ENCODE peak calls at places on chromosomes 4 and X, in eight cellular contexts. U is A549, G is cardiac fibroblast, Y is tibial artery, V is OCI-LY7, J is omental fat pad, D is colonic mucosa, I is RWPE1. P is an unnamed sample.
A peak's percentile ranks its signal among the peaks of the same experiment; 100 is the strongest.

GRCh38 chr4:156763511-156763910 is 208.1 kb downstream of the PDGFC start:
- DNase-seq in U (no peak), G (peak; percentile 33), Y (no peak), V (no peak), J (no peak), D (no peak), I (no peak), P (no peak)

GRCh38 chr4:165663411-165663810 is 209.6 kb upstream of the TLL1 start:
- DNase-seq in U (no peak), G (peak; percentile 71), Y (no peak), V (no peak), J (no peak), D (no peak), I (no peak), P (no peak)

GRCh38 chr4:137819964-137820383 is 287.7 kb upstream of the PCDH18 start:
- DNase-seq in U (peak; percentile 53), G (peak; percentile 78), Y (no peak), V (peak; percentile 54), J (no peak), D (no peak), I (peak; percentile 43), P (peak; percentile 14)

GRCh38 chrX:137746289-137746688 is 180.4 kb downstream of the ZIC3 start:
- DNase-seq in U (no peak), G (no peak), Y (no peak), V (no peak), J (no peak), D (no peak), I (no peak), P (no peak)

GRCh38 chr4:146179784-146180405 is 4.4 kb downstream of the LSM6 start:
- DNase-seq in U (no peak), G (no peak), Y (no peak), V (no peak), J (no peak), D (no peak), I (no peak), P (no peak)

GRCh38 chrX:76428243-76429130 is 977 bp downstream of the MAGEE1 start:
- DNase-seq in U (no peak), G (no peak), Y (no peak), V (no peak), J (no peak), D (peak; percentile 19), I (no peak), P (no peak)

GRCh38 chr4:138037716-138038115 is 204.4 kb downstream of the SLC7A11 start:
- DNase-seq in U (no peak), G (peak; percentile 55), Y (no peak), V (no peak), J (no peak), D (no peak), I (no peak), P (no peak)

GRCh38 chrX:19893722-19894121 is 6.3 kb upstream of the SH3KBP1 start:
- DNase-seq in U (peak; percentile 75), G (peak; percentile 59), Y (no peak), V (no peak), J (no peak), D (no peak), I (no peak), P (no peak)

GRCh38 chrX:77342028-77342427 is 105.2 kb upstream of the FGF16 start:
- DNase-seq in U (no peak), G (no peak), Y (no peak), V (no peak), J (no peak), D (no peak), I (no peak), P (no peak)

GRCh38 chr4:135243960-135244561 is 1042.5 kb upstream of the PABPC4L start:
- DNase-seq in U (no peak), G (no peak), Y (no peak), V (no peak), J (no peak), D (no peak), I (no peak), P (no peak)

GRCh38 chrX:107710617-107711391 is 64.8 kb downstream of the TSC22D3 start:
- DNase-seq in U (peak; percentile 84), G (peak; percentile 97), Y (peak; percentile 66), V (peak; percentile 73), J (no peak), D (no peak), I (peak; percentile 63), P (peak; percentile 74)

GRCh38 chr4:76485450-76485849 is 50.4 kb downstream of the SHROOM3 start:
- DNase-seq in U (no peak), G (no peak), Y (no peak), V (no peak), J (no peak), D (peak; percentile 25), I (peak; percentile 38), P (no peak)

GRCh38 chrX:16436348-16437188 is 213.4 kb upstream of the S100G start:
- DNase-seq in U (peak; percentile 70), G (peak; percentile 71), Y (peak; percentile 72), V (peak; percentile 50), J (peak; percentile 60), D (peak; percentile 84), I (peak; percentile 27), P (peak; percentile 27)

GRCh38 chr4:8774071-8774470 is 97.6 kb downstream of the HMX1 start:
- DNase-seq in U (no peak), G (no peak), Y (no peak), V (no peak), J (no peak), D (no peak), I (no peak), P (no peak)

GRCh38 chr4:125316781-125317525 is 2.2 kb downstream of the FAT4 start:
- DNase-seq in U (peak; percentile 55), G (peak; percentile 35), Y (peak; percentile 45), V (no peak), J (peak; percentile 23), D (peak; percentile 18), I (no peak), P (no peak)

GRCh38 chr4:172962564-172963353 is 205.9 kb upstream of the GALNT7 start:
- DNase-seq in U (peak; percentile 78), G (peak; percentile 16), Y (peak; percentile 48), V (no peak), J (no peak), D (peak; percentile 83), I (peak; percentile 10), P (no peak)

GRCh38 chr4:110224812-110225211 is 26.4 kb upstream of the ELOVL6 start:
- DNase-seq in U (no peak), G (no peak), Y (no peak), V (no peak), J (no peak), D (no peak), I (no peak), P (no peak)

GRCh38 chr4:168605411-168605810 is 108.6 kb downstream of the PALLD start:
- DNase-seq in U (peak; percentile 36), G (peak; percentile 60), Y (no peak), V (no peak), J (no peak), D (no peak), I (no peak), P (no peak)

GRCh38 chr4:150462743-150463142 is 119.2 kb upstream of the MAB21L2 start:
- DNase-seq in U (peak; percentile 11), G (no peak), Y (no peak), V (no peak), J (no peak), D (no peak), I (no peak), P (no peak)

GRCh38 chr4:77418333-77418732 is 187.3 kb upstream of the CXCL13 start:
- DNase-seq in U (peak; percentile 23), G (peak; percentile 20), Y (no peak), V (peak; percentile 5), J (no peak), D (no peak), I (peak; percentile 14), P (peak; percentile 10)

GRCh38 chr4:8910822-8911310 is 39.2 kb upstream of the HMX1 start:
- DNase-seq in U (no peak), G (no peak), Y (no peak), V (no peak), J (no peak), D (no peak), I (no peak), P (peak; percentile 22)

GRCh38 chr4:121998024-121998423 is 46.2 kb upstream of the TRPC3 start:
- DNase-seq in U (peak; percentile 6), G (no peak), Y (no peak), V (peak; percentile 1), J (no peak), D (no peak), I (no peak), P (no peak)

GRCh38 chr4:159029481-159029880 is 73.4 kb upstream of the RAPGEF2 start:
- DNase-seq in U (no peak), G (no peak), Y (no peak), V (no peak), J (no peak), D (no peak), I (no peak), P (no peak)

DNA sequence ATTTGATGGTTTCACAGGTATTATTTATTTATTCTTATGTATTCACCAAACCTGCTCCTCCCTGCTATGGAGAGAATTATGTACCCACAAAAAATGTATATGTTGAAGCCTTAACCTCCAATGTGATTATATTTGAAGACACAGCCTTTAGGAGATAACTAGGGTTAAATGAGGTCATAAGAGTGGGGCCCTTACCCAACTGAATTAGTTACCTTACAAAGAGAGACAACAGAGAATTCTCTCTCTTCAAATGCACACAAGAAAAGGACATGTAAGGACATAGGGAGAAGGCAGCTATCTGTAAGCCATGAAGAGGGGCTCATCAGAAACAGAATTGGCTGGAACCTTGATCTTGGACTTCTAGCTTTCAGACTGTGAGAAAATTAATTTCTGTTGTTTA is 44.0 kb downstream of the ZGRF1 start:
- DNase-seq in U (no peak), G (no peak), Y (no peak), V (no peak), J (no peak), D (no peak), I (no peak), P (no peak)
- TF ChIP-seq CTCF in U (no peak), G (no peak), Y (no peak), V (no peak), J (no peak), D (no peak), I (no peak), P (no peak)

GRCh38 chr4:26863512-26863911 is 2.9 kb downstream of the STIM2 start:
- DNase-seq in U (no peak), G (no peak), Y (no peak), V (no peak), J (no peak), D (no peak), I (no peak), P (no peak)
- TF ChIP-seq CTCF in U (no peak), G (no peak), Y (no peak), V (no peak), J (no peak), D (no peak), I (no peak), P (no peak)

GRCh38 chrX:63012574-63012973 is 338.6 kb downstream of the SPIN4 start:
- DNase-seq in U (peak; percentile 1), G (no peak), Y (no peak), V (no peak), J (no peak), D (no peak), I (no peak), P (no peak)
- TF ChIP-seq CTCF in U (no peak), G (no peak), Y (no peak), V (no peak), J (no peak), D (no peak), I (no peak), P (peak; percentile 4)

DNA sequence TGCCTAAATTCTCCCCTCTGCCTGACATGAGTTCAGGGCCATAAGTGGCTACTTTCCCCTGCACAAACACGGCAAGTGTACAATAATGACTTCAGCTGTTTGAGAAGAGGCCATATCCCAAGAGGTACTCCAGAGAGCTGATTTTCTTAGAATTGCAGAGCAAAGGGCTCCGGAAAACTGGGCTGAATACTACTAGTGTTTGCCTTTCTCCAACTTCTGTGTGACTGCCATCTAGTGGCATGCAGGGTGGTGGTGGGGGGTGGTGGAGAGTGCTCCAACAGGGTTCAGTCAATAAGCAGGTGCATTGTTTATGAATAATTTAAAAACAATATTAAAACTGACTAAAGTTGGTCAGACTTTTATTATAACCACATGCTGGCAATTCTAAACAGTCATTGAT is 130.0 kb downstream of the CHRDL1 start:
- DNase-seq in U (peak; percentile 21), G (peak; percentile 13), Y (peak; percentile 21), V (peak; percentile 0), J (no peak), D (peak; percentile 36), I (peak; percentile 26), P (peak; percentile 8)
- TF ChIP-seq CTCF in U (peak; percentile 28), G (peak; percentile 42), Y (no peak), V (peak; percentile 72), J (no peak), D (peak; percentile 24), I (no peak), P (peak; percentile 66)

P was measured in GM13977.